ENCODE peak calls at places on chromosomes 5 and 9, in nine cellular contexts. V is BE2C, N is aorta, K is hepatocyte, G is prostate gland, L is lower lobe of right lung, S is breast epithelium, W is upper lobe of right lung, M is cardiac muscle cell. I is an unnamed sample. For H3K4me1, the result is how much of the 10 kb centered on the place peaks cover.

GRCh38 chr9:26656003-26656940 is 236.3 kb downstream of the CAAP1 start:
- DNase-seq in V (peak), N (no peak), K (peak), G (peak), L (no peak), S (no peak), W (no peak), M (peak), I (no peak)

GRCh38 chr9:23665051-23665450 is 161.0 kb downstream of the ELAVL2 start:
- DNase-seq in V (no peak), N (no peak), K (no peak), G (no peak), L (no peak), S (no peak), W (no peak), M (no peak), I (no peak)

GRCh38 chr9:102518324-102518723 is 476.8 kb upstream of the CYLC2 start:
- DNase-seq in V (no peak), N (no peak), K (no peak), G (no peak), L (no peak), S (no peak), W (no peak), M (no peak), I (no peak)

GRCh38 chr5:154857091-154857533 is 1.3 kb upstream of the CNOT8 start:
- DNase-seq in V (no peak), N (no peak), K (no peak), G (peak), L (no peak), S (peak), W (no peak), M (no peak), I (peak)

GRCh38 chr9:12640021-12640587 is 53.1 kb upstream of the TYRP1 start:
- DNase-seq in V (no peak), N (no peak), K (peak), G (no peak), L (no peak), S (no peak), W (no peak), M (peak), I (no peak)

GRCh38 chr5:103375356-103375755 is 116.8 kb downstream of the MACIR start:
- DNase-seq in V (no peak), N (no peak), K (no peak), G (no peak), L (no peak), S (no peak), W (no peak), M (no peak), I (no peak)

GRCh38 chr5:15014809-15015208 is 143.2 kb upstream of the ANKH start:
- DNase-seq in V (no peak), N (no peak), K (peak), G (no peak), L (no peak), S (no peak), W (no peak), M (no peak), I (no peak)

GRCh38 chr5:146703499-146703898 is 175.1 kb downstream of the PPP2R2B start:
- DNase-seq in V (no peak), N (no peak), K (no peak), G (no peak), L (no peak), S (no peak), W (no peak), M (no peak), I (no peak)

GRCh38 chr5:139867109-139867508 is 71.5 kb downstream of the PSD2 start:
- DNase-seq in V (no peak), N (no peak), K (no peak), G (no peak), L (no peak), S (no peak), W (no peak), M (no peak), I (no peak)

GRCh38 chr9:115615821-115616665 is 498.1 kb upstream of the TNC start:
- DNase-seq in V (no peak), N (no peak), K (no peak), G (no peak), L (no peak), S (no peak), W (no peak), M (no peak), I (no peak)

GRCh38 chr9:135525241-135526088 is 4.2 kb downstream of the LCN1 start:
- DNase-seq in V (no peak), N (no peak), K (no peak), G (no peak), L (no peak), S (peak), W (peak), M (no peak), I (no peak)

GRCh38 chr9:110027624-110028023 is 180.3 kb downstream of the C9orf152 start:
- DNase-seq in V (no peak), N (no peak), K (no peak), G (no peak), L (no peak), S (no peak), W (no peak), M (no peak), I (peak)

DNA sequence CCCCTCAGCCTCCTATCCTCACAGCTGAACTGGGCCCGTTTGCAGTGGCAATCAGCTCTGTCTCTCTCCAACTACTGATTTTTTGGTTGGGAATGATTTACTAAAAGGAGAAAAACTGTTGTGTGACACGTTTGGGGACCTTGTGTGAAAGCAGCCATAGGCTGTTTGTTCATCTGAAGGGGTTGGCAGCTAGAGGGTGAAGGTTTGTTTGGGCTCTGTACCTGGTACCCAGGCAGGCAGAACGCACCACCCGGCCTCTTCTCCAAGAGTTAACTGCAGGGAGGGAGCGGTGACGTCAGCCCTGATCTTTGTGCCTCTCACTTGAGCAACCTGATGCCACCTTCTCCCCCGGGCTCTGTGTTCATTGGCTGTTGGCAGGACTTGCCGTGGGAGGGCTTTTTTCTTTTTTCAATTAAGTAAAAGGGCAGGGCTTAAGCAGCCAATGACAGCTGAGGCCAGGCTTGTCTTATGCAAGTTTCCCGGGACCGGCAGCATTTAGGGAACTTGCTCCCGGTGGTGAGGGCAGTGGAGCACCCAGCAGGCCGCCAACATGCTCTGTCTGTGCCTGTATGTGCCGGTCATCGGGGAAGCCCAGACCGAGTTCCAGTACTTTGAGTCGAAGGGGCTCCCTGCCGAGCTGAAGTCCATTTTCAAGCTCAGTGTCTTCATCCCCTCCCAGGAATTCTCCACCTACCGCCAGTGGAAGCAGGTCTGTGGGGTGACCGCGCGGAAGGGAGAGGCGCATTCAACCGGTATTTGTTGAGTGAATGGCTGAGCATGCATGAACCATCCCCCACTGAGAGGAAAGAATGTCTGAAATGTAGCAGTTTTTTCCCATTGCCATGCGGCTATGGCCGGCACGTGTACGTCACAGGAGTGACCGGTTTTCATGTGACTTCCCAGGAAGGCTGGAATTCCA is 29.3 kb downstream of the PTGES2 start:
- DNase-seq in V (no peak), N (peak), K (peak), G (peak), L (peak), S (peak), W (peak), M (peak), I (peak)
- H3K4me1 ChIP-seq in V (under half), N (under half), K (under half), G (under half), L (half or more), S (under half), W (half or more), M (under half), I (half or more)

GRCh38 chr9:14349141-14349817 is 35.3 kb upstream of the NFIB start:
- DNase-seq in V (no peak), N (no peak), K (no peak), G (no peak), L (no peak), S (no peak), W (no peak), M (no peak), I (peak)
- H3K4me3 ChIP-seq in V (no peak), N (peak), K (peak), G (peak), L (peak), S (peak), W (peak), M (peak), I (peak)

GRCh38 chr9:104776787-104777186 is 12.9 kb downstream of the NIPSNAP3B start:
- DNase-seq in V (no peak), N (no peak), K (no peak), G (no peak), L (no peak), S (no peak), W (no peak), M (no peak), I (no peak)

GRCh38 chr9:104779334-104779733 is 15.4 kb downstream of the NIPSNAP3B start:
- DNase-seq in V (no peak), N (no peak), K (no peak), G (no peak), L (no peak), S (no peak), W (no peak), M (no peak), I (no peak)

GRCh38 chr9:104780796-104781395 is 17.0 kb downstream of the NIPSNAP3B start:
- DNase-seq in V (no peak), N (no peak), K (no peak), G (no peak), L (no peak), S (no peak), W (no peak), M (no peak), I (no peak)

GRCh38 chr9:104778802-104779201 is 14.9 kb downstream of the NIPSNAP3B start:
- DNase-seq in V (no peak), N (no peak), K (no peak), G (no peak), L (no peak), S (no peak), W (no peak), M (no peak), I (no peak)

DNA sequence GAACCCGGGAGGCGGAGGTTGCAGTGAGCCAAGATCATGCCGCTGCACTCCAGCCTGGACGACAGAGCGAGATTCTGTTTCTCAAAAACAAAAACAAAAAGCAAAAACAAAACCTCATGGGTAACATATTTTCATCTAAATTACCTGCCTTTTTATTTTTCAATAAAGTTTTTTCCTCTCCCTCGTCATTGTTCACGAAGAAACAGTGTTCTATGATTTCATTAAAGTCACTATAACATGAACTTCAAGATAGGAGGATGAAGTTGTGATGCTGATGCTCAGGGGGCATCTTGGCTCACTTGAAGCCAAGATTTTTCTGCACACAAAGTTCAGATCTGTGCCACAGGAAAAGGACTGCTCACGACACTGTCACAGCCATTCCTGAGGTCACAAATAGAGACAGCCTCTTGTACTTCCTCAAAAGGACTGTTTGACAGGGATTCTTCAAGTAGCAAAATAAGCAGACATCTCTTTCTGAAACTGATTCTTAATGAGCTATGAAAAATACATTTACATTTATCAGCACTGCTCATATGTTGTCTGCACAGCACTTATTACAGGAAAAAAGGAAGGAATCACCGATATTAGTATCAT is 16.1 kb downstream of the NIPSNAP3B start:
- DNase-seq in V (no peak), N (no peak), K (no peak), G (no peak), L (no peak), S (no peak), W (no peak), M (no peak), I (no peak)
- H3K4me1 ChIP-seq in V (under half), N (under half), K (under half), G (under half), L (under half), S (under half), W (under half), M (under half), I (under half)

GRCh38 chr5:108793207-108793606 is 45.5 kb downstream of the FER start:
- DNase-seq in V (no peak), N (no peak), K (no peak), G (no peak), L (no peak), S (no peak), W (no peak), M (no peak), I (no peak)
- H3K4me3 ChIP-seq in V (no peak), N (no peak), K (no peak), G (no peak), L (no peak), S (no peak), W (no peak), M (no peak), I (no peak)

DNA sequence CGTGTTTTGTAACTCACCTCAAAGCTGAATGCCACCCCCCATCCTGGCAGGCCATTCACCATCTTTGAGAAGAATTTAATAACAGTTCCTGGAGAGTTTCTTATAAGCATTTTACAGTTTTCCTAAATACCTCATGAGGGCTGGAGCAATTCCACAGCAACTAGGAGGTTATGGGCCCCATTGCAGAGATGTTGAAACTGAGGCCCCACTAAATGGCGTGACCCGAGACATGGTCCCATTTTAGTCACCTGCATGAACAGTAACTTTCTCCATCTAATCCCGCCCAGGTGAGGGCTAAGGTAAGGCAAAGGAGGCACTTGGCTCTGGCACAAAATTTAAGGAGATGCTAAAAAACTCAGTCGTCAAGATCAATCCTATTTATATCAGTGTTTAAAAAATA is 77.5 kb downstream of the PPARGC1B start:
- DNase-seq in V (no peak), N (no peak), K (no peak), G (no peak), L (no peak), S (no peak), W (no peak), M (no peak), I (no peak)
- H3K4me1 ChIP-seq in V (under half), N (under half), K (under half), G (under half), L (under half), S (under half), W (under half), M (under half), I (half or more)

GRCh38 chr5:116135344-116135743 is 50.5 kb downstream of the COMMD10 start:
- DNase-seq in V (no peak), N (no peak), K (no peak), G (no peak), L (no peak), S (no peak), W (no peak), M (no peak), I (no peak)

GRCh38 chr5:116137544-116138378 is 52.9 kb downstream of the COMMD10 start:
- DNase-seq in V (no peak), N (no peak), K (peak), G (no peak), L (no peak), S (no peak), W (no peak), M (peak), I (no peak)

GRCh38 chr5:116130471-116130870 is 45.6 kb downstream of the COMMD10 start:
- DNase-seq in V (no peak), N (no peak), K (no peak), G (no peak), L (no peak), S (no peak), W (no peak), M (no peak), I (no peak)

GRCh38 chr5:116130976-116131375 is 46.2 kb downstream of the COMMD10 start:
- DNase-seq in V (no peak), N (no peak), K (no peak), G (no peak), L (no peak), S (no peak), W (no peak), M (no peak), I (no peak)

DNA sequence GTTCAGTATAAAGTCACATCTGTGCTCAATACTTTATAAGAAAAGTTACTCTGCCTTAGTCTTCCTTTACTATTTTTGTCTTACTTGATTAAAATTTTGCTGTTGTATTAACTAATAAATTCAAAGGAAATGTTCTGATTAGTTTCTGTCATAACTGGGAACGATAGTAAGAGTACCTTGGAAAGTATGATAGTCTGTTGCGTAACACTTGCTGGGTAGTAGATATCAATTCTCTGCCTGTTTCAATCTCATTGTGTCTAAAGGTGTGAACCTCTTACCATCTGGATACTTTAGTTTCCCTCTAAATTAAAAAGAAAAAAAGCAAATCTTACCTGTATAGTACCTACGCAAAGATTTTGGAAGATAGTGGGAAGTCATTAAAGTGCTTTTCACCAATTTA is 48.5 kb downstream of the COMMD10 start:
- DNase-seq in V (no peak), N (no peak), K (no peak), G (no peak), L (no peak), S (no peak), W (no peak), M (no peak), I (no peak)
- H3K4me3 ChIP-seq in V (no peak), N (no peak), K (no peak), G (no peak), L (no peak), S (no peak), W (no peak), M (no peak), I (no peak)

DNA sequence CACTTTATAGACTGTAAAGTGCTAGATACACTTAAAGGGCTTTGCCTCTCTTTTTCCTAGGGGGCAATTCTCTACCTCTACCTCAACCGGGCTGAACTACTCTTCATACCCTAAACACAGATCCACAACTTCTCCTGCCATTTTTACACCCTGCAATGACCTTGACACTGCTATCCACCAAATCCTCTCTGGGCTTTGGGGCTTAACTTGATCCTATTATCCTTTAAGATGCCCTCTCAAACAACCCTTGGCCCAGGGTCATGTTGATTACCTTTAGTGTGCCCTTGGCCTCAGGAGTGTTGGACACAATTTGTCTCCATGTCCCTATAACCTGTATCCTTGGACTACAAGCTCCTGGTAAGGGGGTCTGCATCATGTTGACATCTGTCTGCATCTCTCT is 19.5 kb downstream of the ANXA6 start:
- DNase-seq in V (no peak), N (no peak), K (no peak), G (no peak), L (no peak), S (no peak), W (no peak), M (no peak), I (no peak)
- H3K4me1 ChIP-seq in V (under half), N (under half), K (under half), G (under half), L (under half), S (under half), W (under half), M (under half), I (under half)

DNA sequence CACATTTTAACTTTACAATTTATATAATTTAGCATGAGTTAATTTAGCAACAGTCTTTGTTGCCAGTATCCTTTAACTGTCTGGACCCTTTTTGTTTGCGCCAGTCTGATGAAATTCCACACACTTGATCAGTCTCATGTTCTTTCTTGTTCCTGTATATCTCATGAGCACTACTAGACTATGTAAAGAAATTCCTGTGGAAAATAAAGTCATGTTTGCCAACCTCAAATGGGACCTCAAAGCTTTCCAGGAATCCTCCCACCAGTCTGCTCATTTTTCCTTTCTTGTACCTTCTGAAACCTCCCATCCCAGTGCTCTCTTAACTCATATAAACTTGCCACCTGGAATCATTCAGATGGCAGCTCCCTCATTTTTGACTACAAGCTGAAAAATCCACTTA is 8.0 kb downstream of the DMXL1 start:
- DNase-seq in V (no peak), N (no peak), K (no peak), G (no peak), L (no peak), S (no peak), W (no peak), M (no peak), I (no peak)
- H3K4me3 ChIP-seq in V (no peak), N (no peak), K (no peak), G (no peak), L (no peak), S (no peak), W (no peak), M (no peak), I (no peak)

DNA sequence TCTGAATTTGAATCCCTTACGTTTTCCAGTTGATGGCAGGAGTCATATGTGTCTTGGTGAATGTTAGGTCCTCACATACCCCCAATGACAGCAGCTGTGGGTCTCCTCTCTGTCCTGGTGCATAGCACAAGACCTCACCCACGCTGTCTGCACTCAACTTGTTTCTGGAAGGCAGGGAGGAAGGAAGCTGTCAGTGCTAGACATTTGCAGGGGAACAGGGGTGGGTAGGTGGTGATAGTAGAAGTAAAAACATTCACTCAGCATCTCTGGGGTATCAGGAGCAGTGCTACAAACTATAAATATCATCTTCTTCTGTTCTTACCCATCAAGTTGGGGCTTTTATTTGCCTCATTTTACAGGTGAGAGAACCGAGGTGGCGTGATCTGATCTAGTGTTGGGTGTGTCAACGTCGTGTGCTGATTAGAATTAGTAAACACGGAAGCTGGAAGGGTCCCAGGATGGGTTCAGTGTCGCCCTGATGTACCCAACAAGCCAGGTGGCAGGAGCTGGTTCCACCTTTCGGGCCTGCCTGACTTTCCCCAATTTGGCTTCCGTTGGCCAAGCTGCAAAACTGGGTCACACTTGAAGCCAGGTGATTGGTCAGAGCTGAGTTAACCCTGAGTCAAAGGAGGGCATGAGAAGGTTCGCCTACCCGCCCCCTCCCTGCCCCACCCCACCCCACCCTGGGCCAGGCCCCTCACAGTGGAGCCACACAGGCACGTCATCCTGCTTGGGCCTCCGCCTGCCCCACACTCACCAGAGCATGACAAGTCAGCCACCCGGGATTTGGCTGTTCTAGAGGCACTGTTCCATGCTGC is 15.8 kb downstream of the ERGIC1 start:
- DNase-seq in V (no peak), N (no peak), K (no peak), G (peak), L (no peak), S (no peak), W (no peak), M (no peak), I (no peak)
- H3K4me1 ChIP-seq in V (under half), N (under half), K (under half), G (under half), L (half or more), S (under half), W (half or more), M (under half), I (half or more)

I was measured in heart right ventricle.